ENCODE peak calls at places on chromosomes 11 and 22, in six cellular contexts. One of them, this sample, is unnamed.

GRCh38 chr11:68200639-68201038 is 12.5 kb downstream of the KMT5B start:
- DNase-seq in kidney: no peak
- DNase-seq in lower leg skin: no peak
- DNase-seq in stimulated activated CD4-positive, alpha-beta T cell treated with anti-CD3 and anti-CD28 coated beads, TNF-alpha, amount 100 ng/mL, for 1 hour: no peak
- DNase-seq in naive B cell: no peak
- DNase-seq in GM12878: no peak
- DNase-seq in this sample: no peak

GRCh38 chr11:43268161-43268560 is 43.6 kb upstream of the API5 start:
- DNase-seq in kidney: peak; percentile 70
- DNase-seq in lower leg skin: no peak
- DNase-seq in stimulated activated CD4-positive, alpha-beta T cell treated with anti-CD3 and anti-CD28 coated beads, TNF-alpha, amount 100 ng/mL, for 1 hour: no peak
- DNase-seq in GM12878: no peak
- DNase-seq in naive B cell: no peak
- DNase-seq in this sample: no peak

GRCh38 chr11:126570489-126570888 is 215.0 kb downstream of the ST3GAL4 start:
- DNase-seq in kidney: peak; percentile 10
- DNase-seq in stimulated activated CD4-positive, alpha-beta T cell treated with anti-CD3 and anti-CD28 coated beads, TNF-alpha, amount 100 ng/mL, for 1 hour: no peak
- DNase-seq in GM12878: no peak
- DNase-seq in lower leg skin: no peak
- DNase-seq in naive B cell: no peak
- DNase-seq in this sample: no peak

GRCh38 chr11:110797453-110797852 is 85.2 kb upstream of the ARHGAP20 start:
- DNase-seq in stimulated activated CD4-positive, alpha-beta T cell treated with anti-CD3 and anti-CD28 coated beads, TNF-alpha, amount 100 ng/mL, for 1 hour: no peak
- DNase-seq in kidney: no peak
- DNase-seq in lower leg skin: no peak
- DNase-seq in GM12878: peak; percentile 88
- DNase-seq in naive B cell: peak; percentile 30
- DNase-seq in this sample: no peak

GRCh38 chr11:35593143-35593542 is 25.1 kb upstream of the FJX1 start:
- DNase-seq in naive B cell: no peak
- DNase-seq in stimulated activated CD4-positive, alpha-beta T cell treated with anti-CD3 and anti-CD28 coated beads, TNF-alpha, amount 100 ng/mL, for 1 hour: no peak
- DNase-seq in kidney: no peak
- DNase-seq in GM12878: no peak
- DNase-seq in lower leg skin: no peak
- DNase-seq in this sample: no peak

GRCh38 chr11:70040452-70040851 is 37.7 kb upstream of the ANO1 start:
- DNase-seq in stimulated activated CD4-positive, alpha-beta T cell treated with anti-CD3 and anti-CD28 coated beads, TNF-alpha, amount 100 ng/mL, for 1 hour: no peak
- DNase-seq in kidney: no peak
- DNase-seq in lower leg skin: peak; percentile 61
- DNase-seq in GM12878: no peak
- DNase-seq in naive B cell: no peak
- DNase-seq in this sample: no peak

GRCh38 chr22:42820075-42820763 is 36.9 kb downstream of the ARFGAP3 start:
- DNase-seq in stimulated activated CD4-positive, alpha-beta T cell treated with anti-CD3 and anti-CD28 coated beads, TNF-alpha, amount 100 ng/mL, for 1 hour: no peak
- DNase-seq in naive B cell: peak; percentile 36
- DNase-seq in kidney: no peak
- DNase-seq in lower leg skin: no peak
- DNase-seq in GM12878: no peak
- DNase-seq in this sample: no peak

GRCh38 chr11:24574461-24574860 is 77.6 kb downstream of the LUZP2 start:
- DNase-seq in kidney: no peak
- DNase-seq in stimulated activated CD4-positive, alpha-beta T cell treated with anti-CD3 and anti-CD28 coated beads, TNF-alpha, amount 100 ng/mL, for 1 hour: no peak
- DNase-seq in GM12878: no peak
- DNase-seq in lower leg skin: no peak
- DNase-seq in naive B cell: no peak
- DNase-seq in this sample: no peak

GRCh38 chr11:34926831-34927132 is 10.4 kb downstream of the PDHX start:
- DNase-seq in stimulated activated CD4-positive, alpha-beta T cell treated with anti-CD3 and anti-CD28 coated beads, TNF-alpha, amount 100 ng/mL, for 1 hour: no peak
- DNase-seq in kidney: no peak
- DNase-seq in GM12878: no peak
- DNase-seq in naive B cell: no peak
- DNase-seq in lower leg skin: no peak
- DNase-seq in this sample: no peak

GRCh38 chr11:26344647-26345046 is 12.7 kb downstream of the ANO3 start:
- DNase-seq in naive B cell: no peak
- DNase-seq in GM12878: no peak
- DNase-seq in kidney: no peak
- DNase-seq in stimulated activated CD4-positive, alpha-beta T cell treated with anti-CD3 and anti-CD28 coated beads, TNF-alpha, amount 100 ng/mL, for 1 hour: no peak
- DNase-seq in lower leg skin: no peak
- DNase-seq in this sample: no peak

GRCh38 chr11:72617080-72617744 is 57.0 kb downstream of the PDE2A start:
- DNase-seq in naive B cell: no peak
- DNase-seq in lower leg skin: no peak
- DNase-seq in GM12878: no peak
- DNase-seq in stimulated activated CD4-positive, alpha-beta T cell treated with anti-CD3 and anti-CD28 coated beads, TNF-alpha, amount 100 ng/mL, for 1 hour: no peak
- DNase-seq in kidney: no peak
- DNase-seq in this sample: peak; percentile 93

GRCh38 chr11:91686700-91687099 is 537.9 kb upstream of the FAT3 start:
- DNase-seq in lower leg skin: no peak
- DNase-seq in GM12878: no peak
- DNase-seq in naive B cell: no peak
- DNase-seq in stimulated activated CD4-positive, alpha-beta T cell treated with anti-CD3 and anti-CD28 coated beads, TNF-alpha, amount 100 ng/mL, for 1 hour: no peak
- DNase-seq in kidney: no peak
- DNase-seq in this sample: no peak

GRCh38 chr11:94975599-94975998 is 2.1 kb downstream of the KDM4D start:
- DNase-seq in stimulated activated CD4-positive, alpha-beta T cell treated with anti-CD3 and anti-CD28 coated beads, TNF-alpha, amount 100 ng/mL, for 1 hour: no peak
- DNase-seq in naive B cell: no peak
- DNase-seq in GM12878: no peak
- DNase-seq in kidney: no peak
- DNase-seq in lower leg skin: no peak
- DNase-seq in this sample: no peak

GRCh38 chr11:131661137-131661536 is 290.7 kb downstream of the NTM start:
- DNase-seq in stimulated activated CD4-positive, alpha-beta T cell treated with anti-CD3 and anti-CD28 coated beads, TNF-alpha, amount 100 ng/mL, for 1 hour: no peak
- DNase-seq in kidney: no peak
- DNase-seq in GM12878: no peak
- DNase-seq in lower leg skin: no peak
- DNase-seq in naive B cell: no peak
- DNase-seq in this sample: no peak

GRCh38 chr22:36221799-36222751 is 17.3 kb downstream of the APOL2 start:
- DNase-seq in kidney: no peak
- DNase-seq in stimulated activated CD4-positive, alpha-beta T cell treated with anti-CD3 and anti-CD28 coated beads, TNF-alpha, amount 100 ng/mL, for 1 hour: no peak
- DNase-seq in GM12878: no peak
- DNase-seq in naive B cell: no peak
- DNase-seq in lower leg skin: peak; percentile 88
- DNase-seq in this sample: no peak

GRCh38 chr11:118938491-118939411 is 13.0 kb upstream of the BCL9L start:
- DNase-seq in naive B cell: no peak
- DNase-seq in GM12878: no peak
- DNase-seq in lower leg skin: no peak
- DNase-seq in kidney: peak; percentile 21
- DNase-seq in stimulated activated CD4-positive, alpha-beta T cell treated with anti-CD3 and anti-CD28 coated beads, TNF-alpha, amount 100 ng/mL, for 1 hour: no peak
- DNase-seq in this sample: no peak

GRCh38 chr22:39457546-39458442 is 982 bp downstream of the MGAT3 start:
- DNase-seq in naive B cell: no peak
- DNase-seq in GM12878: no peak
- DNase-seq in stimulated activated CD4-positive, alpha-beta T cell treated with anti-CD3 and anti-CD28 coated beads, TNF-alpha, amount 100 ng/mL, for 1 hour: no peak
- DNase-seq in lower leg skin: no peak
- DNase-seq in kidney: no peak
- DNase-seq in this sample: no peak

GRCh38 chr11:67016550-67016949 is 6.4 kb upstream of the SYT12 start:
- DNase-seq in naive B cell: no peak
- DNase-seq in GM12878: no peak
- DNase-seq in lower leg skin: no peak
- DNase-seq in kidney: no peak
- DNase-seq in stimulated activated CD4-positive, alpha-beta T cell treated with anti-CD3 and anti-CD28 coated beads, TNF-alpha, amount 100 ng/mL, for 1 hour: no peak
- DNase-seq in this sample: no peak

GRCh38 chr11:12008790-12009616 is 577 bp upstream of the DKK3 start:
- DNase-seq in lower leg skin: peak; percentile 87
- DNase-seq in naive B cell: no peak
- DNase-seq in stimulated activated CD4-positive, alpha-beta T cell treated with anti-CD3 and anti-CD28 coated beads, TNF-alpha, amount 100 ng/mL, for 1 hour: no peak
- DNase-seq in GM12878: no peak
- DNase-seq in kidney: no peak
- DNase-seq in this sample: peak; percentile 76

GRCh38 chr11:130849215-130849568 is 67.1 kb downstream of the SNX19 start:
- DNase-seq in stimulated activated CD4-positive, alpha-beta T cell treated with anti-CD3 and anti-CD28 coated beads, TNF-alpha, amount 100 ng/mL, for 1 hour: no peak
- DNase-seq in GM12878: no peak
- DNase-seq in lower leg skin: no peak
- DNase-seq in kidney: no peak
- DNase-seq in naive B cell: no peak
- DNase-seq in this sample: no peak

GRCh38 chr11:45485070-45485716 is 180.2 kb downstream of the CHST1 start:
- DNase-seq in lower leg skin: peak; percentile 50
- DNase-seq in naive B cell: no peak
- DNase-seq in kidney: no peak
- DNase-seq in stimulated activated CD4-positive, alpha-beta T cell treated with anti-CD3 and anti-CD28 coated beads, TNF-alpha, amount 100 ng/mL, for 1 hour: no peak
- DNase-seq in GM12878: no peak
- DNase-seq in this sample: peak; percentile 28

GRCh38 chr11:97092823-97093222 is 703.0 kb downstream of the JRKL start:
- DNase-seq in kidney: no peak
- DNase-seq in GM12878: no peak
- DNase-seq in naive B cell: no peak
- DNase-seq in lower leg skin: no peak
- DNase-seq in stimulated activated CD4-positive, alpha-beta T cell treated with anti-CD3 and anti-CD28 coated beads, TNF-alpha, amount 100 ng/mL, for 1 hour: no peak
- DNase-seq in this sample: no peak

GRCh38 chr11:3215346-3216026 is 3.1 kb downstream of the MRGPRG start:
- DNase-seq in GM12878: no peak
- DNase-seq in kidney: peak; percentile 46
- DNase-seq in stimulated activated CD4-positive, alpha-beta T cell treated with anti-CD3 and anti-CD28 coated beads, TNF-alpha, amount 100 ng/mL, for 1 hour: no peak
- DNase-seq in naive B cell: no peak
- DNase-seq in lower leg skin: no peak
- DNase-seq in this sample: peak; percentile 52

GRCh38 chr11:116422976-116423375 is 349.8 kb downstream of the BUD13 start:
- DNase-seq in naive B cell: no peak
- DNase-seq in stimulated activated CD4-positive, alpha-beta T cell treated with anti-CD3 and anti-CD28 coated beads, TNF-alpha, amount 100 ng/mL, for 1 hour: no peak
- DNase-seq in kidney: no peak
- DNase-seq in GM12878: no peak
- DNase-seq in lower leg skin: no peak
- DNase-seq in this sample: no peak

GRCh38 chr11:129167315-129167714 is 24.8 kb downstream of the ARHGAP32 start:
- DNase-seq in naive B cell: no peak
- DNase-seq in GM12878: no peak
- DNase-seq in lower leg skin: no peak
- DNase-seq in kidney: no peak
- DNase-seq in stimulated activated CD4-positive, alpha-beta T cell treated with anti-CD3 and anti-CD28 coated beads, TNF-alpha, amount 100 ng/mL, for 1 hour: no peak
- DNase-seq in this sample: no peak

GRCh38 chr11:112785104-112785503 is 176.1 kb upstream of the NCAM1 start:
- DNase-seq in naive B cell: no peak
- DNase-seq in GM12878: no peak
- DNase-seq in kidney: no peak
- DNase-seq in stimulated activated CD4-positive, alpha-beta T cell treated with anti-CD3 and anti-CD28 coated beads, TNF-alpha, amount 100 ng/mL, for 1 hour: no peak
- DNase-seq in lower leg skin: peak; percentile 82
- DNase-seq in this sample: no peak

GRCh38 chr11:79263001-79263400 is 177.8 kb downstream of the TENM4 start:
- DNase-seq in stimulated activated CD4-positive, alpha-beta T cell treated with anti-CD3 and anti-CD28 coated beads, TNF-alpha, amount 100 ng/mL, for 1 hour: no peak
- DNase-seq in kidney: no peak
- DNase-seq in naive B cell: no peak
- DNase-seq in lower leg skin: no peak
- DNase-seq in GM12878: no peak
- DNase-seq in this sample: peak; percentile 90

This sample was measured in sigmoid colon.